ENCODE peak calls at places on chromosomes 7 and 10, in ten cellular contexts. One of them, this sample, is unnamed.
A peak's percentile ranks its signal among the peaks of the same experiment; 100 is the strongest.

GRCh38 chr10:21727452-21728168 is 193.6 kb downstream of the MLLT10 start:
- DNase-seq in activated CD4-positive, alpha-beta T cell treated with anti-CD3 and anti-CD28 coated beads, Interleukin-2, amount 50 U/mL, for 4 hours: no peak
- DNase-seq in NCI-H2081: no peak
- DNase-seq in T-helper 1 cell: no peak
- DNase-seq in NB4: no peak
- DNase-seq in stimulated activated CD8-positive, alpha-beta memory T cell treated with anti-CD3 and anti-CD28 coated beads, Interleukin-4, amount 100 ng/mL, for 24 hours: no peak
- DNase-seq in naive thymus-derived CD8-positive, alpha-beta T cell: no peak
- DNase-seq in GM04503: no peak
- DNase-seq in lower lobe of right lung: no peak
- DNase-seq in A549: no peak
- DNase-seq in this sample: no peak

GRCh38 chr7:139620676-139621344 is 97.3 kb downstream of the CLEC2L start:
- DNase-seq in A549: peak; percentile 65
- DNase-seq in NCI-H2081: peak; percentile 32
- DNase-seq in stimulated activated CD8-positive, alpha-beta memory T cell treated with anti-CD3 and anti-CD28 coated beads, Interleukin-4, amount 100 ng/mL, for 24 hours: peak; percentile 43
- DNase-seq in lower lobe of right lung: no peak
- DNase-seq in activated CD4-positive, alpha-beta T cell treated with anti-CD3 and anti-CD28 coated beads, Interleukin-2, amount 50 U/mL, for 4 hours: peak; percentile 56
- DNase-seq in NB4: peak; percentile 75
- DNase-seq in T-helper 1 cell: no peak
- DNase-seq in naive thymus-derived CD8-positive, alpha-beta T cell: peak; percentile 35
- DNase-seq in GM04503: no peak
- DNase-seq in this sample: peak; percentile 38

GRCh38 chr10:74164641-74165529 is 13.9 kb downstream of the ADK start:
- DNase-seq in T-helper 1 cell: no peak
- DNase-seq in A549: no peak
- DNase-seq in GM04503: no peak
- DNase-seq in lower lobe of right lung: no peak
- DNase-seq in NB4: no peak
- DNase-seq in naive thymus-derived CD8-positive, alpha-beta T cell: no peak
- DNase-seq in activated CD4-positive, alpha-beta T cell treated with anti-CD3 and anti-CD28 coated beads, Interleukin-2, amount 50 U/mL, for 4 hours: no peak
- DNase-seq in stimulated activated CD8-positive, alpha-beta memory T cell treated with anti-CD3 and anti-CD28 coated beads, Interleukin-4, amount 100 ng/mL, for 24 hours: no peak
- DNase-seq in NCI-H2081: no peak
- DNase-seq in this sample: no peak

GRCh38 chr7:101792051-101792651 is 25.3 kb upstream of the CUX1 start:
- DNase-seq in stimulated activated CD8-positive, alpha-beta memory T cell treated with anti-CD3 and anti-CD28 coated beads, Interleukin-4, amount 100 ng/mL, for 24 hours: no peak
- DNase-seq in GM04503: peak; percentile 78
- DNase-seq in lower lobe of right lung: no peak
- DNase-seq in activated CD4-positive, alpha-beta T cell treated with anti-CD3 and anti-CD28 coated beads, Interleukin-2, amount 50 U/mL, for 4 hours: no peak
- DNase-seq in T-helper 1 cell: no peak
- DNase-seq in A549: no peak
- DNase-seq in naive thymus-derived CD8-positive, alpha-beta T cell: no peak
- DNase-seq in NB4: no peak
- DNase-seq in NCI-H2081: no peak
- DNase-seq in this sample: peak; percentile 63

GRCh38 chr7:80642871-80643270 is 4.4 kb downstream of the CD36 start:
- DNase-seq in lower lobe of right lung: no peak
- DNase-seq in stimulated activated CD8-positive, alpha-beta memory T cell treated with anti-CD3 and anti-CD28 coated beads, Interleukin-4, amount 100 ng/mL, for 24 hours: no peak
- DNase-seq in activated CD4-positive, alpha-beta T cell treated with anti-CD3 and anti-CD28 coated beads, Interleukin-2, amount 50 U/mL, for 4 hours: no peak
- DNase-seq in A549: no peak
- DNase-seq in naive thymus-derived CD8-positive, alpha-beta T cell: no peak
- DNase-seq in NB4: peak; percentile 68
- DNase-seq in NCI-H2081: no peak
- DNase-seq in GM04503: no peak
- DNase-seq in T-helper 1 cell: no peak
- DNase-seq in this sample: no peak

GRCh38 chr7:128203710-128204214 is 37.3 kb upstream of the LEP start:
- DNase-seq in naive thymus-derived CD8-positive, alpha-beta T cell: no peak
- DNase-seq in lower lobe of right lung: no peak
- DNase-seq in T-helper 1 cell: no peak
- DNase-seq in GM04503: no peak
- DNase-seq in stimulated activated CD8-positive, alpha-beta memory T cell treated with anti-CD3 and anti-CD28 coated beads, Interleukin-4, amount 100 ng/mL, for 24 hours: no peak
- DNase-seq in NCI-H2081: no peak
- DNase-seq in NB4: no peak
- DNase-seq in A549: no peak
- DNase-seq in activated CD4-positive, alpha-beta T cell treated with anti-CD3 and anti-CD28 coated beads, Interleukin-2, amount 50 U/mL, for 4 hours: no peak
- DNase-seq in this sample: no peak

GRCh38 chr7:92765725-92766124 is 70.6 kb downstream of the CDK6 start:
- DNase-seq in stimulated activated CD8-positive, alpha-beta memory T cell treated with anti-CD3 and anti-CD28 coated beads, Interleukin-4, amount 100 ng/mL, for 24 hours: no peak
- DNase-seq in NB4: no peak
- DNase-seq in GM04503: peak; percentile 68
- DNase-seq in lower lobe of right lung: no peak
- DNase-seq in T-helper 1 cell: no peak
- DNase-seq in activated CD4-positive, alpha-beta T cell treated with anti-CD3 and anti-CD28 coated beads, Interleukin-2, amount 50 U/mL, for 4 hours: no peak
- DNase-seq in naive thymus-derived CD8-positive, alpha-beta T cell: no peak
- DNase-seq in NCI-H2081: no peak
- DNase-seq in A549: no peak
- DNase-seq in this sample: no peak

GRCh38 chr10:96987842-96988175 is 155.7 kb downstream of the LCOR start:
- DNase-seq in lower lobe of right lung: no peak
- DNase-seq in naive thymus-derived CD8-positive, alpha-beta T cell: no peak
- DNase-seq in T-helper 1 cell: no peak
- DNase-seq in A549: no peak
- DNase-seq in NB4: no peak
- DNase-seq in NCI-H2081: no peak
- DNase-seq in GM04503: peak; percentile 71
- DNase-seq in stimulated activated CD8-positive, alpha-beta memory T cell treated with anti-CD3 and anti-CD28 coated beads, Interleukin-4, amount 100 ng/mL, for 24 hours: no peak
- DNase-seq in activated CD4-positive, alpha-beta T cell treated with anti-CD3 and anti-CD28 coated beads, Interleukin-2, amount 50 U/mL, for 4 hours: no peak
- DNase-seq in this sample: no peak

GRCh38 chr10:45370202-45370955 is 3.6 kb upstream of the ALOX5 start:
- DNase-seq in NCI-H2081: no peak
- DNase-seq in A549: no peak
- DNase-seq in naive thymus-derived CD8-positive, alpha-beta T cell: no peak
- DNase-seq in stimulated activated CD8-positive, alpha-beta memory T cell treated with anti-CD3 and anti-CD28 coated beads, Interleukin-4, amount 100 ng/mL, for 24 hours: no peak
- DNase-seq in activated CD4-positive, alpha-beta T cell treated with anti-CD3 and anti-CD28 coated beads, Interleukin-2, amount 50 U/mL, for 4 hours: no peak
- DNase-seq in lower lobe of right lung: no peak
- DNase-seq in T-helper 1 cell: no peak
- DNase-seq in GM04503: no peak
- DNase-seq in NB4: no peak
- DNase-seq in this sample: no peak

GRCh38 chr10:27345455-27345909 is 104.9 kb upstream of the ACBD5 start:
- DNase-seq in lower lobe of right lung: no peak
- DNase-seq in GM04503: no peak
- DNase-seq in naive thymus-derived CD8-positive, alpha-beta T cell: no peak
- DNase-seq in NCI-H2081: no peak
- DNase-seq in activated CD4-positive, alpha-beta T cell treated with anti-CD3 and anti-CD28 coated beads, Interleukin-2, amount 50 U/mL, for 4 hours: no peak
- DNase-seq in T-helper 1 cell: no peak
- DNase-seq in A549: no peak
- DNase-seq in stimulated activated CD8-positive, alpha-beta memory T cell treated with anti-CD3 and anti-CD28 coated beads, Interleukin-4, amount 100 ng/mL, for 24 hours: no peak
- DNase-seq in NB4: peak; percentile 66
- DNase-seq in this sample: no peak

GRCh38 chr10:17123062-17123661 is 6.4 kb downstream of the CUBN start:
- DNase-seq in activated CD4-positive, alpha-beta T cell treated with anti-CD3 and anti-CD28 coated beads, Interleukin-2, amount 50 U/mL, for 4 hours: no peak
- DNase-seq in T-helper 1 cell: no peak
- DNase-seq in A549: no peak
- DNase-seq in NCI-H2081: no peak
- DNase-seq in NB4: no peak
- DNase-seq in GM04503: peak; percentile 71
- DNase-seq in naive thymus-derived CD8-positive, alpha-beta T cell: no peak
- DNase-seq in lower lobe of right lung: no peak
- DNase-seq in stimulated activated CD8-positive, alpha-beta memory T cell treated with anti-CD3 and anti-CD28 coated beads, Interleukin-4, amount 100 ng/mL, for 24 hours: no peak
- DNase-seq in this sample: peak; percentile 24

This sample was measured in H54.